ENCODE peak calls at places on chromosomes 5 and 9, in five cellular contexts. One of them, this sample, is unnamed.

GRCh38 chr5:145554399-145554798 is 280.7 kb downstream of the PRELID2 start:
- DNase-seq in dorsolateral prefrontal cortex: no peak
- DNase-seq in mesothelial cell of epicardium: no peak
- DNase-seq in OCI-LY7: no peak
- DNase-seq in natural killer cell: no peak
- DNase-seq in this sample: no peak

GRCh38 chr9:69444021-69444420 is 119.0 kb downstream of the ENTREP1 start:
- DNase-seq in dorsolateral prefrontal cortex: no peak
- DNase-seq in mesothelial cell of epicardium: no peak
- DNase-seq in natural killer cell: no peak
- DNase-seq in OCI-LY7: no peak
- DNase-seq in this sample: no peak

GRCh38 chr5:14476791-14477435 is 104.7 kb upstream of the OTULINL start:
- DNase-seq in OCI-LY7: no peak
- DNase-seq in natural killer cell: no peak
- DNase-seq in dorsolateral prefrontal cortex: no peak
- DNase-seq in mesothelial cell of epicardium: no peak
- DNase-seq in this sample: no peak

GRCh38 chr5:74649421-74649973 is 9.0 kb upstream of the ENC1 start:
- DNase-seq in natural killer cell: no peak
- DNase-seq in dorsolateral prefrontal cortex: no peak
- DNase-seq in OCI-LY7: no peak
- DNase-seq in mesothelial cell of epicardium: no peak
- DNase-seq in this sample: no peak

GRCh38 chr9:87770616-87771015 is 44.7 kb downstream of the CTSL start:
- DNase-seq in dorsolateral prefrontal cortex: no peak
- DNase-seq in OCI-LY7: no peak
- DNase-seq in mesothelial cell of epicardium: no peak
- DNase-seq in natural killer cell: no peak
- DNase-seq in this sample: no peak

GRCh38 chr9:129740174-129740573 is 12.7 kb downstream of the PTGES start:
- DNase-seq in natural killer cell: no peak
- DNase-seq in dorsolateral prefrontal cortex: no peak
- DNase-seq in mesothelial cell of epicardium: no peak
- DNase-seq in OCI-LY7: no peak
- DNase-seq in this sample: no peak

GRCh38 chr5:149636861-149637246 is 55.6 kb downstream of the ARHGEF37 start:
- DNase-seq in mesothelial cell of epicardium: no peak
- DNase-seq in dorsolateral prefrontal cortex: peak
- DNase-seq in OCI-LY7: peak
- DNase-seq in natural killer cell: no peak
- DNase-seq in this sample: no peak

GRCh38 chr5:31781772-31782171 is 142.8 kb downstream of the PDZD2 start:
- DNase-seq in mesothelial cell of epicardium: no peak
- DNase-seq in OCI-LY7: no peak
- DNase-seq in dorsolateral prefrontal cortex: no peak
- DNase-seq in natural killer cell: no peak
- DNase-seq in this sample: no peak

GRCh38 chr5:142063878-142064331 is 44.7 kb upstream of the NDFIP1 start:
- DNase-seq in mesothelial cell of epicardium: no peak
- DNase-seq in dorsolateral prefrontal cortex: peak
- DNase-seq in natural killer cell: no peak
- DNase-seq in OCI-LY7: no peak
- DNase-seq in this sample: peak

GRCh38 chr9:28365020-28365640 is 791.8 kb upstream of the C9orf72 start:
- DNase-seq in natural killer cell: no peak
- DNase-seq in mesothelial cell of epicardium: no peak
- DNase-seq in dorsolateral prefrontal cortex: no peak
- DNase-seq in OCI-LY7: no peak
- DNase-seq in this sample: no peak

GRCh38 chr5:179377421-179378115 is 32.3 kb upstream of the ADAMTS2 start:
- DNase-seq in natural killer cell: no peak
- DNase-seq in mesothelial cell of epicardium: no peak
- DNase-seq in OCI-LY7: no peak
- DNase-seq in dorsolateral prefrontal cortex: no peak
- DNase-seq in this sample: peak

GRCh38 chr9:130348881-130349280 is 83.3 kb downstream of the HMCN2 start:
- DNase-seq in mesothelial cell of epicardium: no peak
- DNase-seq in natural killer cell: no peak
- DNase-seq in dorsolateral prefrontal cortex: no peak
- DNase-seq in OCI-LY7: no peak
- DNase-seq in this sample: no peak

GRCh38 chr9:98432134-98432533 is 176.7 kb upstream of the TBC1D2 start:
- DNase-seq in OCI-LY7: no peak
- DNase-seq in natural killer cell: no peak
- DNase-seq in mesothelial cell of epicardium: no peak
- DNase-seq in dorsolateral prefrontal cortex: peak
- DNase-seq in this sample: no peak

GRCh38 chr5:1420211-1421195 is 24.7 kb downstream of the SLC6A3 start:
- DNase-seq in OCI-LY7: no peak
- DNase-seq in dorsolateral prefrontal cortex: no peak
- DNase-seq in mesothelial cell of epicardium: no peak
- DNase-seq in natural killer cell: no peak
- DNase-seq in this sample: no peak

GRCh38 chr5:176647870-176648466 is 684 bp downstream of the TSPAN17 start:
- DNase-seq in OCI-LY7: no peak
- DNase-seq in natural killer cell: no peak
- DNase-seq in mesothelial cell of epicardium: peak
- DNase-seq in dorsolateral prefrontal cortex: no peak
- DNase-seq in this sample: no peak

GRCh38 chr5:73908440-73908839 is 282.4 kb downstream of the ARHGEF28 start:
- DNase-seq in natural killer cell: no peak
- DNase-seq in mesothelial cell of epicardium: no peak
- DNase-seq in OCI-LY7: no peak
- DNase-seq in dorsolateral prefrontal cortex: no peak
- DNase-seq in this sample: no peak

GRCh38 chr9:136527721-136528710 is 17.8 kb downstream of the NOTCH1 start:
- DNase-seq in mesothelial cell of epicardium: no peak
- DNase-seq in dorsolateral prefrontal cortex: no peak
- DNase-seq in natural killer cell: no peak
- DNase-seq in OCI-LY7: no peak
- DNase-seq in this sample: no peak

GRCh38 chr5:11760940-11761603 is 143.2 kb downstream of the CTNND2 start:
- DNase-seq in mesothelial cell of epicardium: no peak
- DNase-seq in dorsolateral prefrontal cortex: no peak
- DNase-seq in natural killer cell: no peak
- DNase-seq in OCI-LY7: no peak
- DNase-seq in this sample: no peak

GRCh38 chr9:114895605-114896004 is 34.8 kb downstream of the TNFSF8 start:
- DNase-seq in OCI-LY7: no peak
- DNase-seq in natural killer cell: no peak
- DNase-seq in mesothelial cell of epicardium: no peak
- DNase-seq in dorsolateral prefrontal cortex: no peak
- DNase-seq in this sample: no peak

GRCh38 chr5:33565304-33565703 is 124.5 kb downstream of the TARS1 start:
- DNase-seq in OCI-LY7: no peak
- DNase-seq in mesothelial cell of epicardium: no peak
- DNase-seq in dorsolateral prefrontal cortex: no peak
- DNase-seq in natural killer cell: no peak
- DNase-seq in this sample: no peak

GRCh38 chr9:96621619-96622018 is 2.0 kb upstream of the CDC14B start:
- DNase-seq in OCI-LY7: no peak
- DNase-seq in dorsolateral prefrontal cortex: no peak
- DNase-seq in natural killer cell: no peak
- DNase-seq in mesothelial cell of epicardium: no peak
- DNase-seq in this sample: no peak

GRCh38 chr9:103530934-103531333 is 535.8 kb downstream of the CYLC2 start:
- DNase-seq in OCI-LY7: no peak
- DNase-seq in natural killer cell: no peak
- DNase-seq in mesothelial cell of epicardium: no peak
- DNase-seq in dorsolateral prefrontal cortex: no peak
- DNase-seq in this sample: no peak

GRCh38 chr5:67193479-67193878 is 3.1 kb downstream of the CD180 start:
- DNase-seq in natural killer cell: no peak
- DNase-seq in OCI-LY7: no peak
- DNase-seq in dorsolateral prefrontal cortex: no peak
- DNase-seq in mesothelial cell of epicardium: no peak
- DNase-seq in this sample: no peak

GRCh38 chr5:108858959-108859358 is 111.3 kb downstream of the FER start:
- DNase-seq in dorsolateral prefrontal cortex: no peak
- DNase-seq in OCI-LY7: peak
- DNase-seq in mesothelial cell of epicardium: no peak
- DNase-seq in natural killer cell: no peak
- DNase-seq in this sample: no peak

GRCh38 chr9:122940603-122941559 is at the start of gene RABGAP1:
- DNase-seq in natural killer cell: peak
- DNase-seq in OCI-LY7: peak
- DNase-seq in dorsolateral prefrontal cortex: peak
- DNase-seq in mesothelial cell of epicardium: peak
- DNase-seq in this sample: peak

GRCh38 chr9:126704157-126704941 is 90.6 kb downstream of the LMX1B start:
- DNase-seq in OCI-LY7: no peak
- DNase-seq in mesothelial cell of epicardium: no peak
- DNase-seq in dorsolateral prefrontal cortex: peak
- DNase-seq in natural killer cell: peak
- DNase-seq in this sample: peak

GRCh38 chr5:78552729-78553341 is 95.7 kb downstream of the LHFPL2 start:
- DNase-seq in OCI-LY7: no peak
- DNase-seq in dorsolateral prefrontal cortex: no peak
- DNase-seq in mesothelial cell of epicardium: no peak
- DNase-seq in natural killer cell: no peak
- DNase-seq in this sample: peak

GRCh38 chr5:111548992-111549649 is 36.8 kb upstream of the STARD4 start:
- DNase-seq in mesothelial cell of epicardium: no peak
- DNase-seq in natural killer cell: no peak
- DNase-seq in dorsolateral prefrontal cortex: no peak
- DNase-seq in OCI-LY7: no peak
- DNase-seq in this sample: no peak

GRCh38 chr5:154844800-154845199 is 5.6 kb downstream of the FAXDC2 start:
- DNase-seq in mesothelial cell of epicardium: no peak
- DNase-seq in dorsolateral prefrontal cortex: no peak
- DNase-seq in natural killer cell: no peak
- DNase-seq in OCI-LY7: no peak
- DNase-seq in this sample: no peak

GRCh38 chr9:91066042-91066415 is 264.4 kb downstream of the SYK start:
- DNase-seq in natural killer cell: no peak
- DNase-seq in dorsolateral prefrontal cortex: no peak
- DNase-seq in OCI-LY7: no peak
- DNase-seq in mesothelial cell of epicardium: no peak
- DNase-seq in this sample: peak

GRCh38 chr9:102072061-102072764 is 333.8 kb upstream of the GRIN3A start:
- DNase-seq in mesothelial cell of epicardium: no peak
- DNase-seq in dorsolateral prefrontal cortex: no peak
- DNase-seq in natural killer cell: no peak
- DNase-seq in OCI-LY7: no peak
- DNase-seq in this sample: no peak
- TF ChIP-seq CTCF in mesothelial cell of epicardium: no peak
- TF ChIP-seq CTCF in dorsolateral prefrontal cortex: no peak
- TF ChIP-seq CTCF in natural killer cell: no peak
- TF ChIP-seq CTCF in OCI-LY7: no peak
- TF ChIP-seq CTCF in this sample: no peak

DNA sequence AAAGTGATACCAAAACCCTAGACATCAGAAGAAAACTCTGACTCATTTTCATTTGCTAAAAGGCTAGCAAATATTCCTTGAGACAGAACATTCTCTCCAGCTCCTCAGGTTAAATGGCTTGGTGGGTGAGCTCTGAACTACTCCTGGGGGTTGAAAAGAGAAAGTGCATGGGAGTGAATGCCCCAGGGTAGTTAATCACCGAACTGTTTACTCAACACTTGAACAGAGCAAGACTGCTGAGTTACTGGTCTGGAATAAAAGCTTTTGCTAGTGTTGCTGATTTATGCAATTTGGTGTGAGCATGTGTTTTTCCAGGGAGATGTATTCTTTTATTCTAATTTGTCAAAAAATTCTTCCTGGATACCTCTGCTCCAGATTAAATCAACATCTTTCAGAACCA is 88.3 kb upstream of the PRDM9 start:
- DNase-seq in dorsolateral prefrontal cortex: no peak
- DNase-seq in natural killer cell: no peak
- DNase-seq in mesothelial cell of epicardium: no peak
- DNase-seq in OCI-LY7: no peak
- DNase-seq in this sample: no peak
- TF ChIP-seq CTCF in dorsolateral prefrontal cortex: no peak
- TF ChIP-seq CTCF in natural killer cell: no peak
- TF ChIP-seq CTCF in mesothelial cell of epicardium: no peak
- TF ChIP-seq CTCF in OCI-LY7: no peak
- TF ChIP-seq CTCF in this sample: peak

GRCh38 chr9:37784640-37785483 is at the start of gene EXOSC3:
- DNase-seq in natural killer cell: peak
- DNase-seq in mesothelial cell of epicardium: peak
- DNase-seq in dorsolateral prefrontal cortex: peak
- DNase-seq in OCI-LY7: peak
- DNase-seq in this sample: peak

GRCh38 chr9:37790096-37790495 is 5.2 kb upstream of the EXOSC3 start:
- DNase-seq in OCI-LY7: no peak
- DNase-seq in mesothelial cell of epicardium: no peak
- DNase-seq in dorsolateral prefrontal cortex: no peak
- DNase-seq in natural killer cell: no peak
- DNase-seq in this sample: no peak

GRCh38 chr9:37792122-37792521 is 7.3 kb upstream of the EXOSC3 start:
- DNase-seq in OCI-LY7: no peak
- DNase-seq in dorsolateral prefrontal cortex: no peak
- DNase-seq in natural killer cell: no peak
- DNase-seq in mesothelial cell of epicardium: no peak
- DNase-seq in this sample: no peak

GRCh38 chr9:37787059-37787458 is 2.2 kb upstream of the EXOSC3 start:
- DNase-seq in mesothelial cell of epicardium: no peak
- DNase-seq in OCI-LY7: no peak
- DNase-seq in dorsolateral prefrontal cortex: no peak
- DNase-seq in natural killer cell: no peak
- DNase-seq in this sample: no peak

GRCh38 chr9:37788328-37788727 is 3.5 kb upstream of the EXOSC3 start:
- DNase-seq in natural killer cell: no peak
- DNase-seq in mesothelial cell of epicardium: no peak
- DNase-seq in OCI-LY7: no peak
- DNase-seq in dorsolateral prefrontal cortex: no peak
- DNase-seq in this sample: no peak
- TF ChIP-seq CTCF in natural killer cell: no peak
- TF ChIP-seq CTCF in mesothelial cell of epicardium: no peak
- TF ChIP-seq CTCF in OCI-LY7: no peak
- TF ChIP-seq CTCF in dorsolateral prefrontal cortex: no peak
- TF ChIP-seq CTCF in this sample: no peak

DNA sequence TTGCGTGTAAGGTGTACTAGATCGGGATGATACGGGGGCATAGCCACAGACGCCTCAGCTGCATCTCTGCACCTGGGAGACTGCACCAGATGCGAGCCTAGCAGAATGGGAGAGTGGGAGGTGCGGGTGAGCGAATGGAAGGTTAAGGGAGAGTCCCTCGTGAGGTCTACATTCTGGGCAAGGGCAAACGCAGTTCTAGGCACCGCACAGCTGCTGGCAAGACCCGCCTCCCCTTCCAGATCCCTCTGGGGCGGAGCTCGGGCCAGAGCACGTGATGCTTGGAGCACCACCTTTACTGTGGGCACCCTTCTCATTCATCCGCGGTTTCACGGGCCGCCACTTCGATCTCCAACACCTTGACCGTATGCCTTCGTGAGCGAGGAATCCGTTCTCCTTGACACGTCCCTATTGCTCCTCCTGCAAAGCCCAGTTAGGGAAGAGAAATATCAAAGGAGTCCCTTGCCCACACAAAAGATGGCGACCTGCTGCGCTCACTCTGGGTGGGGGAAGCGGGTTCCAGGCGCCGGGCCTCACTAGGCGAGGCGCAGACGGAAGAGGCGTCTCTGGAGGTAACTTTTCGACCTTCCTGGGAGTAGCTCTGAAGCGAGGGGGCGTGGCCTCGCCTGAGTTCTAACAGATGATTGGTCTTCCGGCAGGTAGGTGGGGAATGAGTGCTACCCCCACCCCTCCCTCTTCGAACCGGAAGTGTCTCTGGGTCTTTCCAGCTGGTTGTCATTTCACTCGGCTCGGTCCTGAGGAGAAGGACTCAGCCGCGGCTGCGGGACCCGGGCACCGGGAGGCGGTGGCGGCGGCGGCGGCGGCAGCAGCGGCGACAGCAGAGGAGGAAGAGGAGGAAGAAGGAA is at the start of gene CPEB4:
- DNase-seq in dorsolateral prefrontal cortex: peak
- DNase-seq in natural killer cell: peak
- DNase-seq in mesothelial cell of epicardium: peak
- DNase-seq in OCI-LY7: peak
- DNase-seq in this sample: peak
- TF ChIP-seq CTCF in dorsolateral prefrontal cortex: no peak
- TF ChIP-seq CTCF in natural killer cell: no peak
- TF ChIP-seq CTCF in mesothelial cell of epicardium: no peak
- TF ChIP-seq CTCF in OCI-LY7: no peak
- TF ChIP-seq CTCF in this sample: no peak

This sample was measured in type B pancreatic cell.